ENCODE peak calls at places on chromosomes 16 and 17, in four cellular contexts. U is cardiac fibroblast; B is RWPE1; W is CD4-positive, alpha-beta T cell. R is an unnamed sample.

GRCh38 chr17:33267279-33267790 is 25.8 kb downstream of the ASIC2 start:
- DNase-seq in U (peak), B (peak), W (no peak), R (no peak)

GRCh38 chr17:57915980-57916757 is 39.0 kb downstream of the CUEDC1 start:
- DNase-seq in U (no peak), B (no peak), W (no peak), R (peak)

GRCh38 chr17:18959845-18960240 is 7.9 kb downstream of the SLC5A10 start:
- DNase-seq in U (no peak), B (no peak), W (no peak), R (no peak)

GRCh38 chr17:20264996-20265395 is 202.3 kb downstream of the LGALS9B start:
- DNase-seq in U (no peak), B (no peak), W (no peak), R (no peak)

GRCh38 chr17:12985431-12986285 is 32.2 kb downstream of the ELAC2 start:
- DNase-seq in U (peak), B (no peak), W (no peak), R (no peak)

GRCh38 chr16:21663889-21664647 is at the start of gene OTOA:
- DNase-seq in U (no peak), B (no peak), W (peak), R (peak)

GRCh38 chr17:63528183-63528582 is 5.0 kb downstream of the KCNH6 start:
- DNase-seq in U (no peak), B (no peak), W (no peak), R (no peak)

GRCh38 chr16:512802-513201 is 14.7 kb upstream of the CAPN15 start:
- DNase-seq in U (no peak), B (no peak), W (no peak), R (no peak)

GRCh38 chr17:31321481-31321880 is at the start of gene EVI2A:
- DNase-seq in U (peak), B (no peak), W (peak), R (no peak)

GRCh38 chr16:27769561-27770222 is 219.7 kb downstream of the KATNIP start:
- DNase-seq in U (peak), B (peak), W (no peak), R (no peak)

GRCh38 chr17:72445055-72445991 is 324.5 kb downstream of the SOX9 start:
- DNase-seq in U (no peak), B (no peak), W (no peak), R (no peak)

GRCh38 chr16:12089492-12090161 is 113.1 kb downstream of the SNX29 start:
- DNase-seq in U (peak), B (peak), W (peak), R (no peak)

GRCh38 chr17:44112284-44113280 is 10.9 kb downstream of the HDAC5 start:
- DNase-seq in U (no peak), B (no peak), W (no peak), R (no peak)

GRCh38 chr17:39652635-39653315 is 12.4 kb upstream of the TCAP start:
- DNase-seq in U (no peak), B (no peak), W (no peak), R (no peak)

GRCh38 chr17:63398680-63399079 is 47.4 kb downstream of the CYB561 start:
- DNase-seq in U (peak), B (no peak), W (no peak), R (no peak)

GRCh38 chr16:81573533-81573932 is 128.9 kb downstream of the CMIP start:
- DNase-seq in U (no peak), B (no peak), W (no peak), R (no peak)

GRCh38 chr17:33292184-33292980 is 713 bp downstream of the ASIC2 start:
- DNase-seq in U (peak), B (peak), W (no peak), R (peak)

GRCh38 chr16:22843122-22843521 is 29.2 kb downstream of the HS3ST2 start:
- DNase-seq in U (no peak), B (no peak), W (no peak), R (no peak)

GRCh38 chr17:8912060-8912981 is 44.8 kb upstream of the PIK3R6 start:
- DNase-seq in U (no peak), B (no peak), W (no peak), R (no peak)

GRCh38 chr17:42814633-42815399 is 9.3 kb downstream of the BECN1 start:
- DNase-seq in U (peak), B (no peak), W (no peak), R (no peak)

GRCh38 chr17:78412403-78412802 is 34.0 kb downstream of the PGS1 start:
- DNase-seq in U (peak), B (no peak), W (peak), R (no peak)

GRCh38 chr17:73710095-73710592 is 65.9 kb upstream of the SDK2 start:
- DNase-seq in U (peak), B (peak), W (peak), R (peak)

GRCh38 chr16:6483634-6484033 is 849.0 kb upstream of the RBFOX1 start:
- DNase-seq in U (no peak), B (no peak), W (no peak), R (no peak)

GRCh38 chr16:82715160-82715559 is 88.4 kb downstream of the CDH13 start:
- DNase-seq in U (no peak), B (no peak), W (no peak), R (no peak)

GRCh38 chr17:56887552-56888467 is 26.0 kb downstream of the TRIM25 start:
- DNase-seq in U (peak), B (peak), W (no peak), R (no peak)

GRCh38 chr16:69567031-69567680 is 1.4 kb downstream of the NFAT5 start:
- DNase-seq in U (peak), B (peak), W (no peak), R (no peak)

GRCh38 chr17:1643293-1643998 is 2.1 kb downstream of the SCARF1 start:
- DNase-seq in U (no peak), B (peak), W (peak), R (peak)

GRCh38 chr16:26365555-26365954 is 673.8 kb downstream of the HS3ST4 start:
- DNase-seq in U (no peak), B (no peak), W (no peak), R (no peak)

GRCh38 chr16:23901178-23902131 is 65.7 kb downstream of the PRKCB start:
- DNase-seq in U (no peak), B (no peak), W (no peak), R (no peak)

GRCh38 chr17:29683481-29683880 is 60.8 kb upstream of the CORO6 start:
- DNase-seq in U (peak), B (no peak), W (no peak), R (no peak)

GRCh38 chr17:61127960-61128359 is 271.7 kb upstream of the TBX2 start:
- DNase-seq in U (peak), B (no peak), W (no peak), R (no peak)

GRCh38 chr16:1313721-1314120 is 4.3 kb downstream of the UBE2I start:
- DNase-seq in U (no peak), B (no peak), W (no peak), R (no peak)

GRCh38 chr16:10191096-10191495 is 8.9 kb upstream of the GRIN2A start:
- DNase-seq in U (no peak), B (no peak), W (no peak), R (no peak)

GRCh38 chr16:65950211-65950610 is 416.3 kb upstream of the CDH5 start:
- DNase-seq in U (no peak), B (no peak), W (no peak), R (no peak)

GRCh38 chr17:62787358-62787757 is 20.8 kb downstream of the MARCHF10 start:
- DNase-seq in U (peak), B (no peak), W (no peak), R (no peak)

GRCh38 chr17:17919169-17920107 is 52.8 kb downstream of the TOM1L2 start:
- DNase-seq in U (peak), B (peak), W (peak), R (peak)

GRCh38 chr16:85615014-85615851 is 2.1 kb downstream of the GSE1 start:
- DNase-seq in U (no peak), B (peak), W (peak), R (peak)
- TF ChIP-seq CTCF in U (no peak), B (no peak), W (no peak), R (no peak)

GRCh38 chr17:45146616-45147101 is 1.6 kb upstream of the HEXIM1 start:
- DNase-seq in U (peak), B (no peak), W (no peak), R (no peak)

GRCh38 chr17:45149037-45149668 is 878 bp downstream of the HEXIM1 start:
- DNase-seq in U (peak), B (no peak), W (peak), R (peak)

GRCh38 chr17:45147102-45147580 is 1.1 kb upstream of the HEXIM1 start:
- DNase-seq in U (peak), B (no peak), W (no peak), R (no peak)

GRCh38 chr17:45148183-45149036 is at the start of gene HEXIM1:
- DNase-seq in U (peak), B (peak), W (peak), R (peak)

DNA sequence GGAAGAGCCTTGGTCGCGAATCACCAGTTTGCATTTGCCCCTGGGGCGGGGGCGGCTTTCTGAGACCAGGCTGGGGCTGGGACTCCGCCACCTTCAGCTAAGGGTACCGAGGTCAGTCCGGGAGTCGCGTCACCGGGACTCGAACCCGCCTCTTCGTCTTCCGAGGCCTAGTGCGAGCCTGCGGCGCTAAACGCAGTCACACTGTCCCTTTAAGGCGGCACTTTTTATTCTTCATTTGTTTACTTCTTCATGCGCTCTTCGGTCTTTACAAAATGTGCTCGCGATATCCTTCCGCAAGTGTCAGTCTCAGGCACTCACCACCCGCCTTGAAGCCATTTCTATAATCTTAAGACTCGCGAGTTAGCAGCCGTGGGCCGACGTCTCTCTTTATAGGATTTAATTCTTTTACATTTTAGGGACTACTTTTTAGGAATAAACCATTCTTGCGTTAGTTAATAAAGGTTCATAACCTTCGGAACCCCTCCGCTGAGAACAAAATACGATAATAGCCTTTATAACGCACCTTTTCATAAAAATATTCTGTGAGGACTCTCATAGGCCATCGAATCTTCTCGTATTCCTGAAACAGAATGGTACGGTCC is 593 bp upstream of the HEXIM1 start:
- DNase-seq in U (peak), B (no peak), W (peak), R (no peak)
- TF ChIP-seq CTCF in U (no peak), B (no peak), W (no peak), R (no peak)

DNA sequence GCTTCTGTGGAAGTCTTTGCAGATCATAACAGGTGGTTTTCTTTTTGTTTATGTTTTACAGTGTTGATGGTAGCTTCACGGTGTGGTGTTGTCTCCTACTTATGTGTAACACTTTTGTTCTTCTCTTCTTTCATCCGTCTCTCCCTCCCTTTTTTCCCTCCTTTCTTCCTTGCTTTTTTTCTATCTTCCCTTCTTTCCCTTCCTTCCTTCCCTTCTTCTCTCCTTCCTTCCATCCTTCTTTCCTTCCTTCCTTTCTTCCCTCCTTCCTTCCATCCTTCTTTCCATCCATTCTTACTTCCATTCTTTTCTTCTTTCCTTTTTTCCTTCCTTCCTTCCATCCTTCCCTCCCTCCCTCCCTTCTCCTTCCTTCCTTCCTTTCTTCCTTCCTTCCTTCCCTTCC is 31.4 kb downstream of the IRX5 start:
- DNase-seq in U (no peak), B (no peak), W (no peak), R (no peak)
- TF ChIP-seq CTCF in U (no peak), B (no peak), W (no peak), R (no peak)

GRCh38 chr16:57982345-57982744 is 11.4 kb upstream of the CNGB1 start:
- DNase-seq in U (no peak), B (no peak), W (no peak), R (no peak)

GRCh38 chr16:57979006-57979585 is 8.2 kb upstream of the CNGB1 start:
- DNase-seq in U (no peak), B (no peak), W (no peak), R (no peak)

GRCh38 chr16:57981636-57982035 is 10.7 kb upstream of the CNGB1 start:
- DNase-seq in U (no peak), B (no peak), W (no peak), R (no peak)

GRCh38 chr16:57976331-57976796 is 5.4 kb upstream of the CNGB1 start:
- DNase-seq in U (no peak), B (peak), W (no peak), R (no peak)

GRCh38 chr16:57977418-57978069 is 6.6 kb upstream of the CNGB1 start:
- DNase-seq in U (no peak), B (no peak), W (no peak), R (no peak)
- TF ChIP-seq CTCF in U (no peak), B (no peak), W (no peak), R (no peak)

GRCh38 chr17:79658811-79659207 is 48.0 kb upstream of the RBFOX3 start:
- DNase-seq in U (peak), B (no peak), W (no peak), R (peak)
- TF ChIP-seq CTCF in U (peak), B (no peak), W (no peak), R (peak)

GRCh38 chr17:76384222-76384986 is at the start of gene SPHK1:
- DNase-seq in U (peak), B (peak), W (peak), R (peak)

GRCh38 chr17:76382305-76382802 is 2.1 kb upstream of the SPHK1 start:
- DNase-seq in U (peak), B (peak), W (no peak), R (peak)

GRCh38 chr17:76384987-76385891 is 830 bp downstream of the SPHK1 start:
- DNase-seq in U (peak), B (peak), W (peak), R (no peak)

GRCh38 chr17:76382803-76383644 is 1.4 kb upstream of the SPHK1 start:
- DNase-seq in U (peak), B (peak), W (peak), R (peak)

DNA sequence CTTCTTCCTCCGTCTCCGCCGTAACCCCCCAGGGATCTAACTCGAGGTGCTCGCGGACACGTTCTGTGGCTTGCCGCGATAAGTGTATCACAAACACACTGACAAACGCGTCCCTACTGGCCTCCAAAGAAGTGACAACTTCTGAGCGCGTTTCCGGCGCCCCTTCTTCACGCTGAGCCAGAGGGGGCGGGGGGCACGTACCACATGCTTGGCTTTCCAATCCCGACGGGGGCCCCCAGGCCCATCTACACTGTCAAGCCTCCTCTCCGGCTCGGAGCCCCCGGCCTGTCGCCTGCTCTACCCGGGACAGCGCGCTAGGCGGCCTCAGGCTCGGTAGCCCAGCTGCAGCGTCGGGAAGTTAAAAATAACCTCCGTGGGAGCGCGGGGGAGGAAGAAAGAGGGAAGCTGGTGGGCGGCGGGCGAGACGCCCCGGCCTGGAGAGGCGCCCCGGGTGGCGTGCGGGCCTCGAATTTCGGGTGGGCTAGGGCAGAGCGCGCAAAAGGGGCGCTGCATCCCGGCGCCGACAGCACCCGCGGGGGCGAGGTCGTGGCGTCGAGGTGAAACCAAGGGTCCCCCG is 676 bp upstream of the SPHK1 start:
- DNase-seq in U (peak), B (peak), W (peak), R (peak)
- TF ChIP-seq CTCF in U (peak), B (no peak), W (no peak), R (peak)

DNA sequence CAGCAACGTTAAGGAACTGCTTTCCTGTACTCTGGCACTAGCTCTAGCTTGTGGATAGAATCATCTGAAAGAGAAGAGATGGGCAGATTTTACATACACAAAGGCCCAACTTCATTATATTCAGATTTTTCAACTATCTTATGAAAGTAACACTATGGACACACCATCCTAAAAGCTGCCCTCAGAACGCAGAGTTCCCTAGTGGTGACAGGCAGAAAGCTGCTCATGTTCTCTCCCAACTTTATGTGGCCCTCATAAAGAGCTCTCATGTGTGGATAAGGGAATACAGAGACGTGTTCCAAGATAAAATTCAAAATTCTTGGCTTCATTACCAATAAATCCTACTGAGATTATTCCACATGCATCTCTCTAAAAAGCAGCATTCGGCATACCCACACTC is 1.5 kb downstream of the CFAP20 start:
- DNase-seq in U (no peak), B (no peak), W (no peak), R (no peak)
- TF ChIP-seq CTCF in U (peak), B (no peak), W (no peak), R (no peak)

GRCh38 chr16:30971298-30971697 is 13.7 kb upstream of the HSD3B7 start:
- DNase-seq in U (no peak), B (no peak), W (no peak), R (no peak)

GRCh38 chr16:30969246-30969842 is 11.8 kb downstream of the SETD1A start:
- DNase-seq in U (no peak), B (no peak), W (no peak), R (no peak)

GRCh38 chr16:30976486-30976885 is 8.5 kb upstream of the HSD3B7 start:
- DNase-seq in U (no peak), B (no peak), W (no peak), R (no peak)

GRCh38 chr16:30974348-30974747 is 10.7 kb upstream of the HSD3B7 start:
- DNase-seq in U (no peak), B (no peak), W (no peak), R (no peak)

DNA sequence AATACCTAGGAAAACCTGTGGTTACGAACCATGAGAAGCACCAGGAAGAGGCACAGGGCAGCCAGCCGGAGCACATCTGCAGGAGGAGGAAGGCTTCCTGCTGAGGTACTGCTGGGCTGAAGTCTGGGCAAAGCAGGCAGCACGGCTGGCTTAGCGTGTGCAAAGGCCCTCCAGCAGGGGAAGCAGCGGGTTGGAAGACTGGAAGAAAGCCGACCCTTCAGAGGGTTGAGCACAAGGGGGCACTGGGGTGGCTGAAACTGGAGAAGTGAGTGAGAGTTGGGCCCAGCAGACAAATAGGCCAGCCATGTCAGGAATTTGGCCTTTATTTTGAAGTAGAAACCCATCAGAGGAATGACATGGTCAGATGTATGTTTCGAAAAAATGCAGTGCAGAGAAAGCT is 12.1 kb upstream of the HSD3B7 start:
- DNase-seq in U (peak), B (no peak), W (no peak), R (no peak)
- TF ChIP-seq CTCF in U (peak), B (no peak), W (no peak), R (no peak)

R was measured in progenitor cell of endocrine pancreas.